ENCODE peak calls at places on chromosomes 3 and 15, in four cellular contexts. A is WTC11, H is HepG2, J is K562. L is an unnamed sample.

GRCh38 chr3:187027531-187027936 is 97.2 kb downstream of the ST6GAL1 start:
- DNase-seq in A (no peak), H (no peak), J (no peak), L (no peak)

GRCh38 chr3:100518244-100518643 is 25.8 kb downstream of the TMEM45A start:
- DNase-seq in A (no peak), H (no peak), J (no peak), L (no peak)

GRCh38 chr15:93523490-93523889 is 434.5 kb upstream of the RGMA start:
- DNase-seq in A (no peak), H (no peak), J (no peak), L (no peak)

GRCh38 chr15:87687176-87687890 is 569.2 kb downstream of the NTRK3 start:
- DNase-seq in A (no peak), H (no peak), J (no peak), L (no peak)

GRCh38 chr15:55434989-55435825 is 26.9 kb downstream of the PIERCE2 start:
- DNase-seq in A (no peak), H (peak; percentile 54), J (peak; percentile 76), L (peak; percentile 64)

GRCh38 chr15:91049378-91050127 is 27.2 kb upstream of the VPS33B start:
- DNase-seq in A (peak; percentile 60), H (peak; percentile 70), J (peak; percentile 79), L (peak; percentile 63)

GRCh38 chr3:56976666-56977560 is 83.6 kb upstream of the SPATA12 start:
- DNase-seq in A (no peak), H (no peak), J (no peak), L (no peak)

GRCh38 chr3:4995500-4996053 is 16.3 kb downstream of the BHLHE40 start:
- DNase-seq in A (no peak), H (no peak), J (peak; percentile 57), L (no peak)

GRCh38 chr3:134258761-134259347 is 8.2 kb upstream of the RYK start:
- DNase-seq in A (no peak), H (no peak), J (no peak), L (peak; percentile 51)

GRCh38 chr3:196323723-196324122 is 5.7 kb upstream of the DYNLT2B start:
- DNase-seq in A (peak; percentile 44), H (peak; percentile 37), J (peak; percentile 31), L (no peak)

GRCh38 chr3:167941234-167941995 is 154.3 kb downstream of the GOLIM4 start:
- DNase-seq in A (no peak), H (no peak), J (peak; percentile 88), L (no peak)

GRCh38 chr3:48500656-48501055 is 3.3 kb downstream of the SHISA5 start:
- DNase-seq in A (no peak), H (no peak), J (no peak), L (no peak)

GRCh38 chr3:46968783-46969428 is 7.6 kb downstream of the CCDC12 start:
- DNase-seq in A (no peak), H (no peak), J (no peak), L (no peak)

GRCh38 chr15:56207092-56207491 is 36.6 kb downstream of the RFX7 start:
- DNase-seq in A (no peak), H (no peak), J (no peak), L (no peak)

GRCh38 chr3:118842147-118842863 is 192.3 kb downstream of the IGSF11 start:
- DNase-seq in A (no peak), H (no peak), J (peak; percentile 10), L (no peak)

GRCh38 chr3:21893250-21893649 is 142.2 kb upstream of the ZNF385D start:
- DNase-seq in A (no peak), H (no peak), J (no peak), L (no peak)

GRCh38 chr3:123344175-123344908 is 104.5 kb downstream of the ADCY5 start:
- DNase-seq in A (no peak), H (no peak), J (peak; percentile 20), L (no peak)

GRCh38 chr3:188090626-188091309 is 63.2 kb upstream of the LPP start:
- DNase-seq in A (no peak), H (no peak), J (no peak), L (no peak)

GRCh38 chr15:31815411-31816155 is 214.7 kb upstream of the CHRNA7 start:
- DNase-seq in A (no peak), H (no peak), J (no peak), L (no peak)

GRCh38 chr3:133572158-133573053 is 1.1 kb upstream of the CDV3 start:
- DNase-seq in A (no peak), H (no peak), J (peak; percentile 41), L (peak; percentile 32)

GRCh38 chr3:184727357-184728060 is 15.6 kb upstream of the MAGEF1 start:
- DNase-seq in A (peak; percentile 78), H (peak; percentile 75), J (peak; percentile 79), L (peak; percentile 40)

GRCh38 chr3:155233213-155233612 is 60.3 kb downstream of the STRIT1 start:
- DNase-seq in A (no peak), H (no peak), J (peak; percentile 41), L (no peak)

GRCh38 chr3:150699068-150699635 is 4.6 kb downstream of the ERICH6 start:
- DNase-seq in A (no peak), H (peak; percentile 4), J (peak; percentile 58), L (peak; percentile 37)

GRCh38 chr3:196782496-196782895 is 42.8 kb downstream of the PAK2 start:
- DNase-seq in A (no peak), H (no peak), J (no peak), L (no peak)

GRCh38 chr3:46298871-46299607 is 54.9 kb upstream of the CCR2 start:
- DNase-seq in A (no peak), H (no peak), J (no peak), L (no peak)

GRCh38 chr3:113292933-113293332 is 81.6 kb downstream of the BOC start:
- DNase-seq in A (no peak), H (no peak), J (no peak), L (no peak)

GRCh38 chr15:64883997-64884511 is 27.6 kb upstream of the ANKDD1A start:
- DNase-seq in A (no peak), H (no peak), J (no peak), L (peak; percentile 92)

GRCh38 chr15:51589881-51590570 is 32.5 kb downstream of the DMXL2 start:
- DNase-seq in A (no peak), H (no peak), J (no peak), L (no peak)
- TF ChIP-seq HMGXB4 in A (no peak), H (no peak), J (no peak), L (no peak)

GRCh38 chr3:141401584-141402475 is 33.5 kb downstream of the ZBTB38 start:
- DNase-seq in A (peak; percentile 56), H (no peak), J (no peak), L (peak; percentile 50)
- TF ChIP-seq HMGXB4 in A (no peak), H (peak; percentile 4), J (no peak), L (no peak)

DNA sequence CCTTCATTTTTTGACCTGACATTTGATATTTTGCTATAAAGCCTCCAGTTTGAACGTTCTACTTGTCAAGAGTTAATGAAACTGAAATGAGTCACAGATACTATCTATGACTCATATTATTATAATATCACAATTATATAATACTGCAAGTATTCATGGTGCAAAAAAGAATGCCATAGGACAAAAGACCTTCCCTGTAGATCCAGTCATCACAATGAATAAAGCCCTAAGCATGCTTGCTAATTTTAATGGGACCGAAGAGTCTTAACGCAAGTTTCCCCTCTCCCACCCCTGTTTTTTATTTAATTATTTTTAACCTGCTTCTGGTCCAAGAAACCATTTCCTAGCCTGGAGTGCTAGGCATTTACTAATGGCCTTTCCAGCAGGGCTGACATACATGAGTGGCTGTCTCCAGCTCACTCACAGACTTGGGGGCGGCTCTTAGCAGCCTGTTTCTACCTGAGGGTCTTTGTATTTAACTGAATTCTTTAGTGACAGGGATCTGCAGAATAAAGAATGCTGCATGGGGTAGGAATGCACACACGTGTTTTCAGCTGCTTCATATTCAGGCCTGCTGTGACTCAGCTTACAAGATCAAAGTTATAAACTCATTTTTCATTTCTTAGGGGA is 61.2 kb downstream of the THBS1 start:
- DNase-seq in A (no peak), H (no peak), J (no peak), L (no peak)
- TF ChIP-seq HMGXB4 in A (no peak), H (no peak), J (no peak), L (no peak)

DNA sequence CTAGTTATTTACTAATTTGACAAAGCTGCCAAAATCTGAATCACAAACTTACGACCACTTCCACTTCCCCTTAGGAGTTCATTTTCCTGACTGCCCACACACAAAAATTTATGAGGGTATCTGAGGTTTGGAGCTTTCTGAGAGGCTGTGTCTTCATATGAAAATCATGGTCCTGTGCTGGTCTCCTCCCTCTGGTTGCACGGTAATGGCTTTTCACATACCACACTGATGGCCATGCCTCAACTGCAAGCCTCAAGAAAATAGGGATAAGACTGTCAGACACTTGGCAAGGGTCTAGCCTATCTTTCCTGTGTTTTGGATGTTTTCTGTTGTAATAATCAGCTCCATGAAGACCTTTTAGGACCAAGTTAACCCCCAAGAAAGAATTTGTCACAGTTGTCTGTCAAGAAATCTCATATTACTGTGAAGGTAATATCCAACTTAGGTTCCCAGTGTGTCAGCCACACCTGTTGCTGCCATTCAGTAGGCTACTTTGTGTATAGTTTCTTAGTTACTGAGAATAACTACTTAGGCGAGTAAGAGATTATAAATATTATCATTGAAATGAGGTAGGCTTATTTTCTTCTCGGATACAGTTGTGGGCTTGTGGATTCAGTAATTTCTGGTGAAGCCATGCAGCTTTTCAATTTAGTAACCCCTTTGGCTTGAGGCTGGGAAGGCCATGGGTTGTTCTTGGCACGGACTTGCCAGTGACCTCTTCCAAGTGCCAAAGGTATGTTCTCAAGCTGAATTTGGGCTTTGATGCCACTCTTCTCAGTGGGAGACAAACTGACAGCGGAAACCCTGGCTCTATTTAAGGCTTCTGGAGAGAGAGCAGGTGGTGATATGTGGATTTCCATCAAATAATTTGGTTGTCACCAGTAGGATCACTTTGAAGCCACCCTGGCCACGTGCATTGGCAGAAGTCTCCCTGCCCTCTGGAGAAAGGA is 101.1 kb downstream of the RYR3 start:
- DNase-seq in A (no peak), H (no peak), J (no peak), L (no peak)
- TF ChIP-seq HMGXB4 in A (no peak), H (no peak), J (no peak), L (no peak)

L was measured in A549.